ENCODE peak calls at places on chromosomes 7 and 10, in eight cellular contexts. T is hypothalamus; D is amniotic epithelial cell; M is frontal cortex; S is renal cortical epithelial cell; E is stimulated activated CD8-positive, alpha-beta memory T cell treated with anti-CD3 and anti-CD28 coated beads, Interleukin-12 subunit alpha, Interleukin-12 subunit beta, amount 100 ng/mL, for 1 hour; A is EL; P is putamen. I is an unnamed sample.

GRCh38 chr7:100154651-100155491 is 3.7 kb downstream of the TRAPPC14 start:
- DNase-seq in T (no peak), E (no peak), M (peak), P (no peak), A (no peak), D (no peak), S (no peak), I (no peak)

GRCh38 chr10:110326351-110327032 is 21.8 kb upstream of the SMNDC1 start:
- DNase-seq in D (peak), M (no peak), P (no peak), S (peak), T (no peak), A (peak), E (no peak), I (no peak)

GRCh38 chr7:151690597-151690996 is 170.9 kb upstream of the RHEB start:
- DNase-seq in A (peak), T (no peak), E (no peak), D (peak), P (no peak), S (no peak), M (no peak), I (no peak)

GRCh38 chr7:36871863-36872262 is 147.6 kb upstream of the AOAH start:
- DNase-seq in S (no peak), A (peak), E (no peak), P (no peak), T (no peak), M (no peak), D (no peak), I (no peak)

GRCh38 chr10:129744896-129745750 is 219.0 kb downstream of the EBF3 start:
- DNase-seq in P (no peak), D (no peak), E (no peak), M (no peak), A (no peak), T (no peak), S (no peak), I (no peak)

GRCh38 chr7:139968931-139969330 is 93.8 kb downstream of the PARP12 start:
- DNase-seq in M (no peak), A (no peak), S (no peak), D (no peak), P (no peak), T (no peak), E (no peak), I (no peak)

GRCh38 chr10:69861251-69862240 is 59.8 kb downstream of the COL13A1 start:
- DNase-seq in T (no peak), E (no peak), P (no peak), M (no peak), A (peak), D (peak), S (peak), I (no peak)

GRCh38 chr7:84529480-84530205 is 335.1 kb upstream of the SEMA3A start:
- DNase-seq in M (no peak), D (peak), E (no peak), A (peak), S (peak), P (no peak), T (no peak), I (no peak)